ENCODE peak calls at places on chromosomes 16 and 17, in five cellular contexts. Y, R, J, B and T are unnamed samples.

GRCh38 chr17:61904094-61904710 is 23.6 kb downstream of the INTS2 start:
- DNase-seq in Y (no peak), R (no peak), J (no peak), B (no peak), T (no peak)

GRCh38 chr17:55726440-55726839 is 3.8 kb upstream of the TMEM100 start:
- DNase-seq in Y (peak; percentile 82), R (peak; percentile 10), J (no peak), B (peak; percentile 94), T (peak; percentile 88)

GRCh38 chr17:42438600-42439567 is 15.8 kb upstream of the CAVIN1 start:
- DNase-seq in Y (peak; percentile 65), R (no peak), J (no peak), B (peak; percentile 55), T (peak; percentile 52)

GRCh38 chr16:83946154-83946780 is 6.8 kb upstream of the OSGIN1 start:
- DNase-seq in Y (no peak), R (no peak), J (no peak), B (no peak), T (no peak)

GRCh38 chr17:78917451-78918307 is 7.5 kb downstream of the TIMP2 start:
- DNase-seq in Y (no peak), R (no peak), J (no peak), B (no peak), T (no peak)

GRCh38 chr17:55161935-55162555 is 102.7 kb upstream of the HLF start:
- DNase-seq in Y (peak; percentile 79), R (peak; percentile 13), J (no peak), B (peak; percentile 33), T (peak; percentile 72)

GRCh38 chr16:83926726-83927397 is 26.2 kb upstream of the OSGIN1 start:
- DNase-seq in Y (peak; percentile 67), R (peak; percentile 89), J (peak; percentile 62), B (peak; percentile 64), T (peak; percentile 70)

GRCh38 chr16:11076259-11077018 is 132.1 kb downstream of the CLEC16A start:
- DNase-seq in Y (no peak), R (no peak), J (no peak), B (no peak), T (no peak)

GRCh38 chr16:71327720-71328119 is 30.8 kb upstream of the CALB2 start:
- DNase-seq in Y (no peak), R (no peak), J (no peak), B (no peak), T (no peak)

GRCh38 chr17:40100419-40100668 is at the start of gene NR1D1:
- DNase-seq in Y (no peak), R (no peak), J (no peak), B (no peak), T (no peak)

GRCh38 chr17:38564254-38564605 is 41.5 kb downstream of the SRCIN1 start:
- DNase-seq in Y (no peak), R (no peak), J (no peak), B (no peak), T (no peak)
- H3K4me3 ChIP-seq in Y (no peak overlapping the region), R (no peak overlapping the region), J (no peak overlapping the region), B (no peak overlapping the region), T (no peak overlapping the region)

GRCh38 chr17:38667787-38668122 is 7.0 kb downstream of the EPOP start:
- DNase-seq in Y (no peak), R (no peak), J (no peak), B (no peak), T (no peak)
- TF ChIP-seq CTCF in Y (no peak), R (no peak), J (no peak), B (no peak), T (no peak)

DNA sequence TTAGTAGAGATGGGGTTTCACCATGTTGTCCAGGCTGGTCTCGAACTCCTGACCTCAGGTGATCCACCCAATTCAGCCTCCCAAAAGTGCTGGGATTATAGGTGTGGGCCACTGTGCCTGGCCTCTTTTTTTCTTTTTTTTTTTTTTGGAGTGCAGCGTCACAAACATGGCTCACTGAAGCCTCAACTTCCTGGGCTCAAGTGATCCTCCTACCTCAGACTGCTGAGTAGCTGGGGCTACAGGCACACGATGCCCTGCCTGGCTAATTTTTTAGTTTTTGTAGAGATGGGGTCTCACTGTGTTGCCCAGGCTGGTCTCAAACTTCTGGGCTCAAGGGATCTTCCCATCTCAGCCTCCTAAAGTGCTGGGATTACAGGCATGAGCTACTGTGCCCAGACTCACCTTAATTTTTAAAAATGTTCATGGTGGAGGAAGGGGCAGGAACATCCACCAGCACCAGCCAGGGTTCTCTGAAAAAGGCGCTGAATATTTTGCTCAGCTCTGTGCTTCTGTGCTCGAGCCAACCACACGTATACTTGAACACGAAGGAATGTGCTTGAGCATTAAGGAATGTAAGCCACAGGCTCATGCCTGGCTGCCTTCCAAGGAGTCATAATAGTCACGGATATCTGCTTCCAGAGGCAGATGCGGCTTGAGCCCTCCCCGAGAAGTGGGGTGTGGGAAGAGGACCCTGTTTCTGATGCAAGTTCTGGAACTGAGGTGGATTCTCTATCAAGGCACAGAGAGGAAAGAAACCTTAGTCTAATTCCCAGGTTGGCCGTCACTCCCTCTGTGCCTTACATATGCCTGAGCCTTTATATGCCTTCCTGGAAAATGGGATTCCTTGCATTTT is 65.5 kb upstream of the CREBBP start:
- DNase-seq in Y (peak; percentile 99), R (peak; percentile 60), J (peak; percentile 69), B (peak; percentile 98), T (peak; percentile 98)
- H3K4me3 ChIP-seq in Y (no peak overlapping the region), R (no peak overlapping the region), J (no peak overlapping the region), B (no peak overlapping the region), T (no peak overlapping the region)

DNA sequence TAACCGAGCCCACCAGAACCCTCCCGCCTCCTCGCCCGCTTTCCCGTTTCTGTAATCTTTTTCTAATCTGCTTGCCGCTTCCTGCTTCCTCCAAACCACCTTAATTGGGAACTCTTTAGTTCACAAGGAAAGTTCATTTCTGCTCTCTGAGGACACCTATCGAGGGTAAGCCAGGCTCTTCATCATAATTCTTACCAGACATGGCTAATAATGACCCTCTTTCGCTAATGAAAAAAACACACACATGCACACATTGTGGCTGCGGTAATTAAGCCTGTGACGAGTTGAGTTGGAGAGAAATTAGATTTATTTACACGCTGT is 100.7 kb downstream of the ZNF423 start:
- DNase-seq in Y (peak; percentile 76), R (peak; percentile 62), J (peak; percentile 54), B (peak; percentile 65), T (peak; percentile 58)
- TF ChIP-seq CTCF in Y (peak; percentile 76), R (peak; percentile 32), J (peak; percentile 70), B (peak; percentile 61), T (peak; percentile 70)

GRCh38 chr17:82434216-82434565 is 15.8 kb upstream of the OGFOD3 start:
- DNase-seq in Y (no peak), R (no peak), J (no peak), B (no peak), T (no peak)
- H3K4me3 ChIP-seq in Y (no peak overlapping the region), R (no peak overlapping the region), J (no peak overlapping the region), B (no peak overlapping the region), T (no peak overlapping the region)